ENCODE peak calls at places on chromosome 1, in seven cellular contexts. X is left ventricle myocardium inferior; J is fibroblast of the conjunctiva; V is activated T-helper 2 cell treated with anti-CD3 and anti-CD28 coated beads, Interferon-gamma antibody, Interleukin-2, Interleukin-4, amounts not matched to agents 10 μg/mL and 5 μg/mL and 100 μg/mL, durations not matched to agents 14 hours and 24 hours and 36 hours; W is neural crest cell; L is EL; E is GM06990. I is an unnamed sample.

GRCh38 chr1:221025391-221026355 is 146.4 kb downstream of the HLX start:
- DNase-seq in X (no peak), J (no peak), V (no peak), W (no peak), L (no peak), E (no peak), I (no peak)

GRCh38 chr1:241639040-241639652 is 1.0 kb downstream of the CHML start:
- DNase-seq in X (no peak), J (no peak), V (no peak), W (no peak), L (peak), E (no peak), I (no peak)

GRCh38 chr1:8586438-8586837 is 231.0 kb downstream of the RERE start:
- DNase-seq in X (no peak), J (no peak), V (no peak), W (no peak), L (no peak), E (no peak), I (no peak)

GRCh38 chr1:237677979-237678378 is 212.7 kb downstream of the ZP4 start:
- DNase-seq in X (no peak), J (peak), V (no peak), W (no peak), L (peak), E (no peak), I (no peak)

GRCh38 chr1:91450260-91450659 is 45.6 kb upstream of the HFM1 start:
- DNase-seq in X (no peak), J (peak), V (no peak), W (no peak), L (peak), E (no peak), I (no peak)

GRCh38 chr1:24027838-24028468 is 47.8 kb upstream of the SRSF10 start:
- DNase-seq in X (no peak), J (peak), V (no peak), W (no peak), L (peak), E (no peak), I (peak)

GRCh38 chr1:119143716-119144115 is 3.3 kb upstream of the WARS2 start:
- DNase-seq in X (no peak), J (no peak), V (no peak), W (no peak), L (no peak), E (no peak), I (no peak)

GRCh38 chr1:29282924-29283803 is 46.8 kb downstream of the PTPRU start:
- DNase-seq in X (no peak), J (peak), V (no peak), W (peak), L (peak), E (peak), I (peak)

GRCh38 chr1:7902478-7903084 is 38.1 kb downstream of the TNFRSF9 start:
- DNase-seq in X (peak), J (peak), V (peak), W (peak), L (peak), E (peak), I (peak)

GRCh38 chr1:110255388-110255787 is 45.3 kb downstream of the KCNC4 start:
- DNase-seq in X (no peak), J (no peak), V (no peak), W (no peak), L (no peak), E (no peak), I (no peak)

I was measured in K562.